ENCODE peak calls at places on chromosomes 12 and 14, in nine cellular contexts. C is pancreas, T is hepatocyte, A is fibroblast of mammary gland, Z is cardiac muscle cell, J is AG04450, I is stomach, O is uterus, L is bronchial epithelial cell. N is an unnamed sample.

GRCh38 chr14:105486974-105487448 is 325 bp downstream of the CRIP1 start:
- DNase-seq in C (no peak), T (no peak), A (no peak), Z (no peak), J (no peak), I (no peak), O (peak; percentile 60), L (no peak), N (peak; percentile 85)

GRCh38 chr14:105317546-105317945 is 3.0 kb downstream of the PACS2 start:
- DNase-seq in C (peak; percentile 24), T (no peak), A (peak; percentile 60), Z (no peak), J (no peak), I (no peak), O (no peak), L (peak; percentile 22), N (no peak)

GRCh38 chr14:33254342-33254741 is 315.7 kb downstream of the NPAS3 start:
- DNase-seq in C (no peak), T (no peak), A (no peak), Z (no peak), J (no peak), I (no peak), O (no peak), L (no peak), N (no peak)

GRCh38 chr14:66993512-66993911 is 195.7 kb upstream of the GARIN2 start:
- DNase-seq in C (no peak), T (no peak), A (no peak), Z (no peak), J (no peak), I (no peak), O (no peak), L (no peak), N (no peak)

GRCh38 chr12:6343518-6343917 is 1.6 kb upstream of the TNFRSF1A start:
- DNase-seq in C (no peak), T (no peak), A (no peak), Z (no peak), J (no peak), I (no peak), O (no peak), L (no peak), N (no peak)

GRCh38 chr12:123444396-123445026 is 8.0 kb upstream of the RILPL2 start:
- DNase-seq in C (no peak), T (no peak), A (peak; percentile 82), Z (no peak), J (no peak), I (no peak), O (no peak), L (peak; percentile 86), N (no peak)

GRCh38 chr12:56081393-56082347 is 1.7 kb downstream of the ERBB3 start:
- DNase-seq in C (peak; percentile 79), T (peak; percentile 85), A (no peak), Z (peak; percentile 25), J (no peak), I (peak; percentile 82), O (no peak), L (no peak), N (peak; percentile 78)

GRCh38 chr12:79634957-79635471 is 55.8 kb downstream of the PAWR start:
- DNase-seq in C (no peak), T (no peak), A (peak; percentile 14), Z (no peak), J (no peak), I (no peak), O (no peak), L (peak; percentile 82), N (no peak)

GRCh38 chr12:6852651-6853354 is 853 bp downstream of the USP5 start:
- DNase-seq in C (no peak), T (peak; percentile 80), A (peak; percentile 79), Z (peak; percentile 59), J (no peak), I (peak; percentile 32), O (no peak), L (peak; percentile 81), N (peak; percentile 72)

GRCh38 chr12:90989617-90990232 is 15.0 kb downstream of the EPYC start:
- DNase-seq in C (no peak), T (no peak), A (no peak), Z (no peak), J (no peak), I (no peak), O (no peak), L (no peak), N (no peak)

GRCh38 chr12:75884465-75884985 is 147.1 kb downstream of the PHLDA1 start:
- DNase-seq in C (no peak), T (no peak), A (no peak), Z (no peak), J (no peak), I (no peak), O (no peak), L (no peak), N (no peak)

DNA sequence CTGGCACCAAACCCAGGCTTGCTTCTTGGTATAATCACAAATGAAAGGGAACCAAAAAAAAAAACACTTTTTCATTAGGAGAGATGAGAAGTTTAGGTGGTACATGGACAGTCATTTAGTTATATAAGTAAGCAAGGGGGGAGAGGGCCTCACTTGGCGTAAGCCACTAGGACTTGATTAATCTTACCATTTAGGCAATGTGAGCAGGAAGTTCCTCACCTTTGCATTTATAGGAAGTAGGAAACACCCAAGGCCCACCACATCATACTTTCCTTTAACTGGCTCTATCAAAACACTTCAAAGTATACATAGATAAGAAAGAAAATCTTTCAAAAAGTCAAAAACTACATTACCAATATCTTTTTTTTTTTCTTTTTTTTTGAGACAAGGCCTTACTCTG is 6.7 kb upstream of the RPS6KA5 start:
- DNase-seq in C (no peak), T (no peak), A (no peak), Z (no peak), J (no peak), I (no peak), O (no peak), L (no peak), N (no peak)
- TF ChIP-seq CTCF in C (no peak), T (no peak), A (no peak), Z (no peak), J (no peak), I (no peak), O (no peak), L (no peak), N (no peak)

DNA sequence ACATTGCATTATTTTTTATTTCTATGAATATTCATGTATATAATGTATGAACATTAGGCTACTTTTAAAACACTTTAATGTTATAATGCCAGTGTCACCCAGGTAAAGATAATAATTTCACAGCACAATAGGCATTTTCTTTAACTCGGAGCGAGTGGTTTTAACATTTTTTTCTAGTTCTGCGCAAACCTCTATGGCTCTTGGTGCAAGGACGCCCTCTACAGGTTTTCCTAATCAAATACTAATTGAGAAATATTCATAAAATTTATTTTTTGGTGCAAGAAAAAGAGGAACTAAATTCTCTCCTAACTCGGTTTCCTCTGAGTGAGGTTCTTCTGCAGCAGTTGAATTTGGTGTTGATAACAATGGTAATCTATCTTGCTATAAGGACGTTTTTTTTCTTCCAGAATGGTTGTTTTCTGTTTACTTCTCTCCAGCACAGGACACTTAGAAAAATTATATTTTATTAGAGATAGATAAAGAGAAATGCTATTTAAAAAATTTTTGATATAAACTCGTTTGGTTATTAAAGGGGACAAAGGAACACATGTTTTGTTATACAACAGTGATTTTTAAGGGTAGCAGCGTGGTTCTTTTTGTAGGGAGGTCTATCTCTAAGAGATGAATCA is 2.4 kb upstream of the WIF1 start:
- DNase-seq in C (no peak), T (peak; percentile 80), A (peak; percentile 56), Z (peak; percentile 68), J (no peak), I (no peak), O (no peak), L (peak; percentile 35), N (no peak)
- TF ChIP-seq CTCF in C (peak; percentile 48), T (peak; percentile 77), A (peak; percentile 74), Z (peak; percentile 74), J (peak; percentile 73), I (peak; percentile 51), O (peak; percentile 33), L (peak; percentile 46), N (no peak)

GRCh38 chr12:110403975-110404675 is 617 bp upstream of the ANAPC7 start:
- DNase-seq in C (peak; percentile 70), T (peak; percentile 90), A (peak; percentile 56), Z (peak; percentile 85), J (no peak), I (peak; percentile 82), O (peak; percentile 64), L (peak; percentile 47), N (peak; percentile 86)

GRCh38 chr12:110403146-110403974 is at the start of gene ANAPC7:
- DNase-seq in C (peak; percentile 86), T (peak; percentile 96), A (peak; percentile 88), Z (peak; percentile 96), J (peak; percentile 79), I (peak; percentile 90), O (peak; percentile 89), L (peak; percentile 80), N (peak; percentile 93)
- TF ChIP-seq CTCF in C (no peak), T (peak; percentile 21), A (no peak), Z (peak; percentile 11), J (no peak), I (no peak), O (no peak), L (peak; percentile 1), N (no peak)

DNA sequence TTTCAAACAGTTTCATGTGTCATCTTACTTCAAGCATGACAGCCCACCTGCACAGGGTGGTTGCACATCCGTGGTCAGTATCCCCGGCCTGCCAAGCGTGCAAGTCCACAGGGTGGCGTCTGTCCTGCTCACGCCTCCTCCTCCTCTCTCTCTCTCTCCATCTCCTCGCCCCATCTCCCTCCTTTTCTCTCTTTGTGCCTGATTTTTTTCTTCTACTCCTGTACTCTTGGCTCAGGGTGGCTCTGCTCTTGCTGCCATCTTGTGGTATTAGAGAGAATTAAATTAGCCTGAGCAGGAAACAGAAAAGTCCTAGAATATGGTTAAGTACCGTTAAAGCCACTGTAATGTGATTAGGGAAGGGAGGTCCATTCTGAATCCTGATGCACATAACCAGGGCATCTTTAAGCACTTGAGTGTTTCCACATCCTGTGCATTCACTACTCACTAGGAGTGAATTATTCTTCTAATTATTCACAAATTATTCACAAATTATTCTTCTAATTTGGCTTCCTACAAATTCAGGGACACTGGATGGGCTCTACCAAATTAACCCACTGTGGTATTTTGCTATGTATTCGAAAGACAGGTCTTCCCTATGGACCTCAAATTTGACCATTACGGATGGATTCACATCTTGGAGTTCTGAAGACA is 25.5 kb upstream of the DTX1 start:
- DNase-seq in C (peak; percentile 18), T (peak; percentile 72), A (peak; percentile 66), Z (peak; percentile 63), J (no peak), I (no peak), O (no peak), L (peak; percentile 65), N (peak; percentile 14)
- TF ChIP-seq CTCF in C (peak; percentile 36), T (peak; percentile 83), A (peak; percentile 75), Z (peak; percentile 73), J (peak; percentile 76), I (peak; percentile 65), O (peak; percentile 65), L (peak; percentile 56), N (peak; percentile 25)

DNA sequence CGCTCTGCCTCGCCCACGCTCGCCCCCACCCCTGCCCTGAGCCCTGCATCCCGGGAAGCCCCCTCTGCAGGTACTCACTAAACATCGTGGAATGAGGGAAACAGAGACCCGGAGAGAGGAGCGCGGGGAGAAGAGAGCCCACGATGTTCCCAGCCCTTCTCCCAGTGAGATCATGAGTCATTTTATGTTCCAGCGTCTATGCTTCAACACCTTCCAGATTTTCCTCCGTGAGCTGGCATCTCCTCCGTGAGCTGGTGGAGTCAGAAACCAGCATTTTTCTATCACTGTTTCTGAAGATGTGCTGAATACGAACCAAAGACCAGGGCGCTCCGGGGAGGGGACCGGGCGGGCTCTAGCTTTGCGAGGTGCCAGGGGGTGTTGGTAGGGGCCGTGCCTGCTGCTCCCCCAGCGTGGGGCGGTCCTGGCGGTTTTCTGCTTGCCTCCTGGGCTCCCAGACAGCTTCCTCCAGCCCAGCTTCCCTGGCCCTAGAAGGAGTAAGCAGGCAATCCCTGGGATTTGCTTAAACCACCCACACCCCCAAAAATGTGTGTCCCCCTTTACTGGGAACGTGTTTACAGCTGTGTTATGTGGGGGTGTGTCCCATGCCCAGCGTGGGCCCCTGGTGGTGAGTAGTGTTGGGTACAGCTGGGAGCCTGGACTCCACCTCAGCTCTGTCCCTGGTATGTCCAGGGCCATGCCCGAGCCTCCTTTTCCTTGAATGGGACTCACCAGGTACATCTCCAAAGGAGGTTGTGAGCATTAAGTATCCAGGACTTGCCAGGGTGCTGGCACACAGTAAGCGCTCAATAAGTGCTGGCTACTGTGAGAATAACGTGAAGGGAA is 74.2 kb downstream of the DIO3 start:
- DNase-seq in C (no peak), T (no peak), A (peak; percentile 2), Z (no peak), J (no peak), I (no peak), O (no peak), L (no peak), N (no peak)
- TF ChIP-seq CTCF in C (no peak), T (no peak), A (no peak), Z (no peak), J (no peak), I (no peak), O (no peak), L (no peak), N (no peak)

N was measured in mucosa of descending colon.